ENCODE peak calls at places on chromosomes 5 and 9, in five cellular contexts. K is stomach, U is AG04450, N is lung, S is ascending aorta. R is an unnamed sample.
A peak's percentile ranks its signal among the peaks of the same experiment; 100 is the strongest.

GRCh38 chr9:101586651-101587050 is 8.1 kb downstream of the PPP3R2 start:
- DNase-seq in K (no peak), U (no peak), N (no peak), S (no peak), R (no peak)

GRCh38 chr5:171308453-171309275 is at the start of gene TLX3:
- DNase-seq in K (no peak), U (no peak), N (no peak), S (no peak), R (no peak)

GRCh38 chr9:135928731-135929655 is 21.6 kb upstream of the CAMSAP1 start:
- DNase-seq in K (no peak), U (no peak), N (no peak), S (no peak), R (no peak)

GRCh38 chr9:95409650-95410426 is 92.3 kb upstream of the FANCC start:
- DNase-seq in K (no peak), U (peak; percentile 59), N (no peak), S (no peak), R (no peak)

GRCh38 chr5:150624334-150625163 is 15.9 kb upstream of the SYNPO start:
- DNase-seq in K (no peak), U (no peak), N (no peak), S (no peak), R (no peak)

GRCh38 chr9:21825637-21826036 is 23.2 kb downstream of the MTAP start:
- DNase-seq in K (no peak), U (no peak), N (no peak), S (no peak), R (no peak)

GRCh38 chr9:28951945-28952344 is 1378.7 kb upstream of the C9orf72 start:
- DNase-seq in K (no peak), U (no peak), N (no peak), S (no peak), R (no peak)

GRCh38 chr9:86046080-86046636 is 53.2 kb downstream of the GOLM1 start:
- DNase-seq in K (no peak), U (no peak), N (no peak), S (no peak), R (no peak)

GRCh38 chr9:13478235-13478634 is 198.7 kb upstream of the MPDZ start:
- DNase-seq in K (no peak), U (no peak), N (no peak), S (no peak), R (no peak)

GRCh38 chr5:107930891-107931290 is 260.2 kb upstream of the EFNA5 start:
- DNase-seq in K (no peak), U (no peak), N (no peak), S (no peak), R (no peak)

GRCh38 chr9:133991211-133991921 is 758 bp downstream of the VAV2 start:
- DNase-seq in K (no peak), U (no peak), N (no peak), S (no peak), R (no peak)

GRCh38 chr5:16579142-16579541 is 37.7 kb downstream of the RETREG1 start:
- DNase-seq in K (peak; percentile 60), U (no peak), N (no peak), S (no peak), R (no peak)

GRCh38 chr9:135766707-135767106 is 64.7 kb downstream of the KCNT1 start:
- DNase-seq in K (no peak), U (no peak), N (no peak), S (no peak), R (no peak)

GRCh38 chr5:6202615-6203365 is 175.6 kb downstream of the MED10 start:
- DNase-seq in K (no peak), U (no peak), N (no peak), S (no peak), R (no peak)

GRCh38 chr5:1973391-1974013 is 90.8 kb upstream of the IRX4 start:
- DNase-seq in K (no peak), U (no peak), N (peak; percentile 18), S (no peak), R (peak; percentile 62)
- H3K4me3 ChIP-seq in K (no peak overlapping the region), U (no peak overlapping the region), N (no peak overlapping the region), S (no peak overlapping the region), R (no peak overlapping the region)

DNA sequence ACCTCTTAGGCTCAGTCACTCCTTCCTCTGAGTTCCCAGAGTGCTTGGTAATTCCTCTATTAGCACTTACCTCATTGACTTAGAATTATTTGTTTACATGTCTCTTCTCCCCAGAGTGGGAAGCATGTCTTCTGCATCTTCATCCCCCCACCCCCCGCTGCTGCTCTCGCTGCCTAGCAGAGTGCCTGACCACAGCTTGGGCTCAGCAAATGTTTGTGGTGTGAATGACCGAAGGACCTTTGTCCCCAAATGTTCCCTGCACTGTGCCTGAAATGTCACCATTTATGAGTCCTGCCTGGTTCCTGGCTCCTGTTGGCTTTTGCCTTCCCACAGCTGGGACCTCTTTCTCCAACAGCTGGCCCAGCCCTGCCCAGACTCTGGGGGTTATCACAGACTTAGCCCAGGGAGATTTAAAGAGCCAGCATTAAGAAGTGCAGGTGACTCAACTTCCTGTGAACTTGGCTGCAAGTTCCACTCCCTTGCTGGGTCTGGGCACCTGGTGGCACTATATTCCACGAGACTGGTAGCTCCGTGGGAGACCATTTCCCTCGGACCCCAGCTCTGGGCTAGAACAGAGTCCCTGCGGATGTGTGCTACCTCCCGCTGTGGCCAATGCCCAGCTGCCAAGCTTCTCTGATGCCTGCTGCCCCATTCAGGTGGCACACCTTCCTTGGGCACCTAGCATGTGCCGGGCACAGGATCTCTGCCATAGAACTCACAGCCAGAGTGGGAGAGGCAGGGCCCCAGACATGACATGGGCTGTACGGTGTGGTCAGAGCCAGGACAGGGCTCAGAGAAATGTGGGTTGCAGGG is 1.8 kb upstream of the HMCN2 start:
- DNase-seq in K (no peak), U (no peak), N (no peak), S (no peak), R (no peak)
- TF ChIP-seq CTCF in K (no peak), U (no peak), N (no peak), S (no peak), R (no peak)

GRCh38 chr5:160742446-160742845 is 109.6 kb downstream of the ATP10B start:
- DNase-seq in K (no peak), U (no peak), N (no peak), S (no peak), R (no peak)
- H3K4me3 ChIP-seq in K (no peak overlapping the region), U (no peak overlapping the region), N (no peak overlapping the region), S (no peak overlapping the region), R (no peak overlapping the region)

GRCh38 chr5:8663374-8663773 is 794.4 kb downstream of the MTRR start:
- DNase-seq in K (no peak), U (no peak), N (no peak), S (no peak), R (no peak)
- TF ChIP-seq CTCF in K (no peak), U (no peak), N (no peak), S (no peak), R (no peak)

GRCh38 chr9:89000281-89000875 is 9.1 kb downstream of the S1PR3 start:
- DNase-seq in K (no peak), U (no peak), N (peak; percentile 28), S (no peak), R (no peak)
- H3K4me3 ChIP-seq in K (no peak overlapping the region), U (no peak overlapping the region), N (no peak overlapping the region), S (peak overlapping the region; percentile 39), R (no peak overlapping the region)

GRCh38 chr5:90861843-90862586 is 303.4 kb downstream of the ADGRV1 start:
- DNase-seq in K (no peak), U (no peak), N (no peak), S (no peak), R (no peak)
- TF ChIP-seq CTCF in K (no peak), U (no peak), N (no peak), S (no peak), R (no peak)

GRCh38 chr9:37593877-37594448 is 1.6 kb upstream of the TOMM5 start:
- DNase-seq in K (no peak), U (no peak), N (no peak), S (no peak), R (no peak)
- H3K4me3 ChIP-seq in K (no peak overlapping the region), U (no peak overlapping the region), N (no peak overlapping the region), S (peak overlapping the region; percentile 48), R (no peak overlapping the region)

GRCh38 chr5:115843444-115844130 is 1.9 kb downstream of the AP3S1 start:
- DNase-seq in K (no peak), U (no peak), N (no peak), S (no peak), R (no peak)
- TF ChIP-seq CTCF in K (no peak), U (no peak), N (no peak), S (no peak), R (no peak)

DNA sequence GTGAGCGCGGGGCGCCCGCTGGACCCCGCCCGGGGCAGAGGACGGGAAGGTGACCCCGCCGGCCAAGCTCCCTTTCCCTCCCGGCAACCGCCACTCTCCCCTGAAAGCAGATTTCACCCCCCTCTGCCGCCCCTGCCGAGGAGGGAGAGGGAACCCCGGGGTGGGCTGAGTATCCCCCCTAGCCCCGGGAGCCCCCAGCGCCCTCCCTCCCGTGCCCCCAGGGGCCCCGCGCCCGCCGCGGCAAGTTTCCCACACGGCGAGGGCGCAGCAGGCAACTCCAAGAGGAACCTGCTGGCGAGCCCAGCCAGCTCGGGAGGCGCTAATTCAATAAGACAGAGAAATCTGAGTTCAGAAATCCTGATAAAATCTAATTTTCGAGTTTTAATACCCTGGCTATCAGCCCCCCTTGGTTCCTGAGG is 1.6 kb downstream of the NTNG2 start:
- DNase-seq in K (no peak), U (no peak), N (no peak), S (no peak), R (no peak)
- H3K4me3 ChIP-seq in K (peak overlapping the region; percentile 65), U (no peak overlapping the region), N (peak overlapping the region; percentile 64), S (peak overlapping the region; percentile 68), R (no peak overlapping the region)

R was measured in lower leg skin.